ENCODE peak calls at places on chromosome 1, in seven cellular contexts. One of them, this sample, is unnamed. For H3K36me3, the result is how much of the 10 kb centered on the place peaks cover.

GRCh38 chr1:212814989-212815388 is 23.3 kb downstream of the TATDN3 start:
- DNase-seq in prostate gland: peak
- DNase-seq in HCT116: no peak
- DNase-seq in ovary: no peak
- DNase-seq in breast epithelium: no peak
- DNase-seq in heart left ventricle: no peak
- DNase-seq in stomach: no peak
- DNase-seq in this sample: no peak

GRCh38 chr1:174074757-174075156 is 52.6 kb upstream of the RC3H1 start:
- DNase-seq in heart left ventricle: no peak
- DNase-seq in ovary: no peak
- DNase-seq in stomach: no peak
- DNase-seq in HCT116: no peak
- DNase-seq in breast epithelium: no peak
- DNase-seq in prostate gland: no peak
- DNase-seq in this sample: no peak

GRCh38 chr1:91791103-91791502 is 94.8 kb downstream of the TGFBR3 start:
- DNase-seq in ovary: no peak
- DNase-seq in HCT116: no peak
- DNase-seq in prostate gland: peak
- DNase-seq in stomach: no peak
- DNase-seq in breast epithelium: no peak
- DNase-seq in heart left ventricle: no peak
- DNase-seq in this sample: no peak

GRCh38 chr1:237814319-237814924 is 76.3 kb downstream of the ZP4 start:
- DNase-seq in HCT116: no peak
- DNase-seq in prostate gland: no peak
- DNase-seq in breast epithelium: no peak
- DNase-seq in heart left ventricle: no peak
- DNase-seq in ovary: no peak
- DNase-seq in stomach: no peak
- DNase-seq in this sample: no peak

GRCh38 chr1:71862756-71863155 is 419.6 kb downstream of the NEGR1 start:
- DNase-seq in breast epithelium: no peak
- DNase-seq in prostate gland: no peak
- DNase-seq in heart left ventricle: no peak
- DNase-seq in HCT116: no peak
- DNase-seq in stomach: no peak
- DNase-seq in ovary: no peak
- DNase-seq in this sample: no peak

GRCh38 chr1:5754079-5754431 is 238.2 kb downstream of the NPHP4 start:
- DNase-seq in prostate gland: no peak
- DNase-seq in heart left ventricle: no peak
- DNase-seq in breast epithelium: peak
- DNase-seq in stomach: no peak
- DNase-seq in HCT116: no peak
- DNase-seq in ovary: no peak
- DNase-seq in this sample: no peak

GRCh38 chr1:208149776-208150514 is 94.2 kb downstream of the PLXNA2 start:
- DNase-seq in prostate gland: no peak
- DNase-seq in ovary: no peak
- DNase-seq in HCT116: no peak
- DNase-seq in heart left ventricle: peak
- DNase-seq in stomach: peak
- DNase-seq in breast epithelium: no peak
- DNase-seq in this sample: no peak

GRCh38 chr1:209103135-209103534 is 480.4 kb upstream of the CAMK1G start:
- DNase-seq in stomach: no peak
- DNase-seq in HCT116: no peak
- DNase-seq in heart left ventricle: no peak
- DNase-seq in breast epithelium: no peak
- DNase-seq in ovary: no peak
- DNase-seq in prostate gland: no peak
- DNase-seq in this sample: no peak

GRCh38 chr1:240797050-240797449 is 185.1 kb upstream of the GREM2 start:
- DNase-seq in heart left ventricle: no peak
- DNase-seq in stomach: no peak
- DNase-seq in breast epithelium: no peak
- DNase-seq in prostate gland: no peak
- DNase-seq in ovary: no peak
- DNase-seq in HCT116: no peak
- DNase-seq in this sample: no peak

GRCh38 chr1:160646711-160647328 is at the start of gene SLAMF1:
- DNase-seq in prostate gland: no peak
- DNase-seq in HCT116: no peak
- DNase-seq in stomach: no peak
- DNase-seq in heart left ventricle: no peak
- DNase-seq in breast epithelium: no peak
- DNase-seq in ovary: no peak
- DNase-seq in this sample: peak

GRCh38 chr1:60765204-60765603 is 317.2 kb upstream of the NFIA start:
- DNase-seq in stomach: peak
- DNase-seq in HCT116: peak
- DNase-seq in ovary: no peak
- DNase-seq in heart left ventricle: no peak
- DNase-seq in prostate gland: peak
- DNase-seq in breast epithelium: no peak
- DNase-seq in this sample: no peak

GRCh38 chr1:171785766-171786165 is 4.3 kb downstream of the METTL13 start:
- DNase-seq in heart left ventricle: no peak
- DNase-seq in prostate gland: no peak
- DNase-seq in breast epithelium: no peak
- DNase-seq in ovary: no peak
- DNase-seq in HCT116: no peak
- DNase-seq in stomach: no peak
- DNase-seq in this sample: no peak
- H3K36me3 ChIP-seq in heart left ventricle: half or more
- H3K36me3 ChIP-seq in prostate gland: under half
- H3K36me3 ChIP-seq in breast epithelium: under half
- H3K36me3 ChIP-seq in ovary: under half
- H3K36me3 ChIP-seq in HCT116: under half
- H3K36me3 ChIP-seq in stomach: half or more
- H3K36me3 ChIP-seq in this sample: half or more

DNA sequence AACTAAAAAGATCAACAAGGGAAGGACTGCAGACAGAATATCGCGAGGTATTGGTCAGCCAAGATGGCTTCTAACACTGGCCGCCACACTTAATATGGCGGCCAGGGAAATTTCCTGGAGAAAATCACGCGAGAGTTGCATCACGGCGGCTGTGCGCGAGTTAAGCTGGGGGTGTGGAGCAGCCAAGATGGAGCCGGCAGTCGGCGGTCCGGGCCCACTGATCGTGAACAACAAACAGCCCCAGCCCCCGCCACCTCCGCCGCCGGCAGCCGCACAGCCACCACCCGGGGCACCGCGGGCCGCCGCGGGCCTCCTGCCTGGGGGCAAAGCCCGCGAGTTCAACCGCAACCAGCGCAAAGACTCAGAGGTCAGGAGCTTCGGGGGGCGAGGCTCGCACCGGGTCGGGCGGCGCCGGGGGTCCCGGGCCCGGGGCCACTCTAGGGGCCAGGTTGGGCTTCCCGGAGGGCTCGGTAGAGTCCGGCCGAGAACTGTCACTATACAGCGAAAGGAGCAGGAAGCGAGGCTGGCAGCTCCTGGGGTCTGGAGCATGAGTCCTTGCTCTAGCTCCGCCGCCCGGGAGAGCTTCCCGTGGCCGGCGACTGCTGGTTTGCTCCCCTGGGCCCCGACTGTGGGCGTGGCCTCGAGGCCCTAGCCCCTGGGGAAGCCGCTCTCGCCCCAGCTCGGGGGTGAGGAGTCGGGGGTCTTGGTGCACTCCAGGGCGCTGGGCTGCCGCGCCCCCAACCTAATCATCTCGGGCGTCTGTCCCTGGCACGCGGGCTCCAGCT is at the start of gene STRIP1:
- DNase-seq in stomach: peak
- DNase-seq in HCT116: peak
- DNase-seq in prostate gland: peak
- DNase-seq in ovary: peak
- DNase-seq in breast epithelium: peak
- DNase-seq in heart left ventricle: peak
- DNase-seq in this sample: peak
- TF ChIP-seq POLR2A in stomach: no peak
- TF ChIP-seq POLR2A in HCT116: peak
- TF ChIP-seq POLR2A in prostate gland: peak
- TF ChIP-seq POLR2A in ovary: no peak
- TF ChIP-seq POLR2A in breast epithelium: peak
- TF ChIP-seq POLR2A in heart left ventricle: peak
- TF ChIP-seq POLR2A in this sample: no peak

GRCh38 chr1:47738560-47739182 is 258.5 kb downstream of the TRABD2B start:
- DNase-seq in heart left ventricle: peak
- DNase-seq in ovary: peak
- DNase-seq in breast epithelium: no peak
- DNase-seq in stomach: peak
- DNase-seq in prostate gland: peak
- DNase-seq in HCT116: no peak
- DNase-seq in this sample: no peak
- TF ChIP-seq CTCF in heart left ventricle: peak
- TF ChIP-seq CTCF in ovary: no peak
- TF ChIP-seq CTCF in breast epithelium: peak
- TF ChIP-seq CTCF in stomach: peak
- TF ChIP-seq CTCF in prostate gland: peak
- TF ChIP-seq CTCF in HCT116: peak
- TF ChIP-seq CTCF in this sample: peak

GRCh38 chr1:100481320-100481719 is 56.6 kb upstream of the GPR88 start:
- DNase-seq in heart left ventricle: no peak
- DNase-seq in breast epithelium: no peak
- DNase-seq in stomach: no peak
- DNase-seq in ovary: no peak
- DNase-seq in prostate gland: no peak
- DNase-seq in HCT116: no peak
- DNase-seq in this sample: no peak

GRCh38 chr1:100482167-100482566 is 55.8 kb upstream of the GPR88 start:
- DNase-seq in heart left ventricle: no peak
- DNase-seq in prostate gland: no peak
- DNase-seq in ovary: no peak
- DNase-seq in stomach: no peak
- DNase-seq in breast epithelium: no peak
- DNase-seq in HCT116: no peak
- DNase-seq in this sample: no peak

GRCh38 chr1:100482748-100483147 is 55.2 kb upstream of the GPR88 start:
- DNase-seq in heart left ventricle: no peak
- DNase-seq in stomach: no peak
- DNase-seq in HCT116: no peak
- DNase-seq in ovary: no peak
- DNase-seq in prostate gland: no peak
- DNase-seq in breast epithelium: no peak
- DNase-seq in this sample: no peak

GRCh38 chr1:100478816-100479215 is 59.1 kb upstream of the GPR88 start:
- DNase-seq in heart left ventricle: no peak
- DNase-seq in prostate gland: no peak
- DNase-seq in stomach: no peak
- DNase-seq in breast epithelium: no peak
- DNase-seq in ovary: no peak
- DNase-seq in HCT116: no peak
- DNase-seq in this sample: no peak

DNA sequence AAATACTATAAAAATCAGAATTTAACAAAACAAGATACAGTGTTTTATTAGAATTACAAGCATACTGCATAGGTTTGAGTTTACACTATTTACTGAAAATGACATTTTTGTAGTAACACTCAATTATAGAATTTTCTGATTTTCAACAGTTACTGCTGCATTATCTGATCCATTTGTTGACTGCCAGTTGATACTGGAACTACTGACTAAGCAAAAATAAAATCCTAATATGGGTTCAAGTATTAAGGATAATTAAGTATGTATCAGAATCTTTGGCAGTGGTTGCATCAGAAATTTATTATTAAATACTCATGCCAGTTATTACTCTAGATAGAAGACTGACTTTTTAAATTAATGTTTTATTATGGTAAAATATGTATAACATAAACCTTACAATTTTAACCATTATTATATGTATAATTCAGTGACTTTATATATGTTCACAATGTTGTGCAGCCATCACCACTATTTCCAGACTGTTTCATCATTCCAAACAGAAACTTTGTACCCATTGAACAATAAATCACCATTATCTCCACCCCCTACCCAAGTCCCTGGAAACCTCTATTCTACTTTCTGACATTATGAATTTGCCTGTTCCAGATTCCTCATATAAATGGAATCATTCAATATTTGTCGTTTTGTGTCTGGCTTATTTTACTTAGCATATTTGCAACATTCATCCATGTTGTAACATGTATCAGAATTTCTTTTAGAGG is 58.2 kb upstream of the GPR88 start:
- DNase-seq in HCT116: no peak
- DNase-seq in ovary: no peak
- DNase-seq in stomach: no peak
- DNase-seq in breast epithelium: no peak
- DNase-seq in heart left ventricle: no peak
- DNase-seq in prostate gland: no peak
- DNase-seq in this sample: no peak
- H3K36me3 ChIP-seq in HCT116: under half
- H3K36me3 ChIP-seq in ovary: under half
- H3K36me3 ChIP-seq in stomach: under half
- H3K36me3 ChIP-seq in breast epithelium: under half
- H3K36me3 ChIP-seq in heart left ventricle: under half
- H3K36me3 ChIP-seq in prostate gland: under half
- H3K36me3 ChIP-seq in this sample: under half

GRCh38 chr1:1000357-1001056 is 610 bp upstream of the HES4 start:
- DNase-seq in breast epithelium: peak
- DNase-seq in ovary: peak
- DNase-seq in heart left ventricle: peak
- DNase-seq in HCT116: peak
- DNase-seq in prostate gland: peak
- DNase-seq in stomach: peak
- DNase-seq in this sample: peak

GRCh38 chr1:1001057-1001630 is 1.2 kb upstream of the HES4 start:
- DNase-seq in heart left ventricle: peak
- DNase-seq in stomach: no peak
- DNase-seq in HCT116: no peak
- DNase-seq in prostate gland: no peak
- DNase-seq in ovary: peak
- DNase-seq in breast epithelium: no peak
- DNase-seq in this sample: no peak

GRCh38 chr1:999797-1000356 is at the start of gene HES4:
- DNase-seq in HCT116: peak
- DNase-seq in ovary: peak
- DNase-seq in heart left ventricle: peak
- DNase-seq in stomach: peak
- DNase-seq in prostate gland: peak
- DNase-seq in breast epithelium: peak
- DNase-seq in this sample: peak

GRCh38 chr1:1003618-1004419 is 3.9 kb upstream of the HES4 start:
- DNase-seq in heart left ventricle: peak
- DNase-seq in prostate gland: no peak
- DNase-seq in breast epithelium: no peak
- DNase-seq in ovary: peak
- DNase-seq in stomach: no peak
- DNase-seq in HCT116: no peak
- DNase-seq in this sample: peak

GRCh38 chr1:1001631-1002300 is 1.9 kb upstream of the HES4 start:
- DNase-seq in prostate gland: peak
- DNase-seq in heart left ventricle: peak
- DNase-seq in breast epithelium: peak
- DNase-seq in HCT116: peak
- DNase-seq in stomach: peak
- DNase-seq in ovary: peak
- DNase-seq in this sample: peak
- TF ChIP-seq POLR2A in prostate gland: peak
- TF ChIP-seq POLR2A in heart left ventricle: peak
- TF ChIP-seq POLR2A in breast epithelium: peak
- TF ChIP-seq POLR2A in HCT116: peak
- TF ChIP-seq POLR2A in stomach: no peak
- TF ChIP-seq POLR2A in ovary: peak
- TF ChIP-seq POLR2A in this sample: no peak